ENCODE peak calls at places on chromosomes 4 and X, in six cellular contexts. V is lung, S is HCT116, T is mesendoderm, C is thoracic aorta, B is fibroblast of lung. D is an unnamed sample.

GRCh38 chrX:115679460-115679859 is 118.5 kb downstream of the PLS3 start:
- DNase-seq in C (no peak), T (peak; percentile 33), S (peak; percentile 7), B (peak; percentile 52), V (no peak), D (no peak)

GRCh38 chrX:129523076-129524055 is at the start of gene SMARCA1:
- DNase-seq in B (peak; percentile 70), S (peak; percentile 16), C (no peak), V (peak; percentile 34), T (peak; percentile 77), D (no peak)

GRCh38 chr4:84632092-84632491 is 49.2 kb downstream of the CDS1 start:
- DNase-seq in T (no peak), S (no peak), C (no peak), B (peak; percentile 94), V (no peak), D (peak; percentile 57)

GRCh38 chr4:78565971-78566372 is 14.4 kb downstream of the ANXA3 start:
- DNase-seq in C (no peak), S (peak; percentile 92), T (peak; percentile 58), V (no peak), B (peak; percentile 52), D (peak; percentile 82)

GRCh38 chr4:52748432-52748831 is 2.8 kb downstream of the ERVMER34-1 start:
- DNase-seq in S (no peak), B (no peak), C (no peak), T (no peak), V (no peak), D (no peak)

GRCh38 chrX:107935200-107935599 is 47.0 kb downstream of the TEX13B start:
- DNase-seq in V (no peak), S (no peak), T (peak; percentile 1), B (peak; percentile 20), C (no peak), D (peak; percentile 93)

GRCh38 chr4:55635282-55635681 is 816 bp downstream of the NMU start:
- DNase-seq in B (no peak), C (no peak), V (no peak), S (no peak), T (peak; percentile 44), D (no peak)

GRCh38 chr4:112881842-112882241 is 167.6 kb upstream of the ANK2 start:
- DNase-seq in V (no peak), S (no peak), C (no peak), T (peak; percentile 33), B (no peak), D (no peak)

GRCh38 chr4:150080875-150081274 is 2.6 kb downstream of the DCLK2 start:
- DNase-seq in B (no peak), C (no peak), S (no peak), T (no peak), V (no peak), D (no peak)

GRCh38 chr4:184988611-184989010 is 29.7 kb upstream of the HELT start:
- DNase-seq in T (no peak), V (no peak), S (no peak), C (no peak), B (no peak), D (no peak)

GRCh38 chr4:103753868-103754653 is 34.3 kb upstream of the TACR3 start:
- DNase-seq in T (no peak), S (peak; percentile 6), C (no peak), B (no peak), V (no peak), D (no peak)

GRCh38 chr4:14749910-14750309 is 252.4 kb upstream of the CPEB2 start:
- DNase-seq in V (peak; percentile 60), T (peak; percentile 40), B (peak; percentile 45), S (no peak), C (no peak), D (peak; percentile 54)

GRCh38 chr4:13529130-13529919 is 15.0 kb downstream of the NKX3-2 start:
- DNase-seq in B (no peak), T (peak; percentile 13), C (no peak), V (no peak), S (no peak), D (no peak)

GRCh38 chrX:111244238-111244750 is 26.0 kb downstream of the CAPN6 start:
- DNase-seq in C (no peak), V (no peak), S (peak; percentile 3), T (peak; percentile 10), B (peak; percentile 1), D (no peak)

GRCh38 chr4:86498560-86499166 is 95.5 kb upstream of the PTPN13 start:
- DNase-seq in T (peak; percentile 71), C (no peak), S (peak; percentile 47), V (no peak), B (peak; percentile 74), D (no peak)

GRCh38 chrX:46328133-46328532 is 217.1 kb downstream of the ZNF674 start:
- DNase-seq in S (no peak), T (no peak), V (no peak), C (no peak), B (no peak), D (no peak)

GRCh38 chr4:4384837-4385236 is 2.1 kb upstream of the NSG1 start:
- DNase-seq in V (no peak), C (no peak), S (peak; percentile 22), T (peak; percentile 85), B (no peak), D (no peak)

GRCh38 chrX:45187731-45188130 is 12.9 kb downstream of the DIPK2B start:
- DNase-seq in C (no peak), V (no peak), S (no peak), T (peak; percentile 1), B (peak; percentile 1), D (no peak)

GRCh38 chrX:45196701-45197100 is 4.0 kb downstream of the DIPK2B start:
- DNase-seq in C (no peak), V (no peak), S (no peak), T (no peak), B (peak; percentile 19), D (no peak)

GRCh38 chrX:45186643-45187026 is 14.0 kb downstream of the DIPK2B start:
- DNase-seq in B (no peak), T (no peak), S (no peak), V (no peak), C (no peak), D (no peak)

GRCh38 chrX:45191820-45192409 is 8.8 kb downstream of the DIPK2B start:
- DNase-seq in C (no peak), V (no peak), B (no peak), S (no peak), T (no peak), D (no peak)

GRCh38 chrX:45191383-45191782 is 9.3 kb downstream of the DIPK2B start:
- DNase-seq in T (no peak), V (no peak), S (no peak), C (no peak), B (no peak), D (no peak)
- H3K27ac ChIP-seq in T (no peak overlapping the region), V (no peak overlapping the region), S (no peak overlapping the region), C (no peak overlapping the region), B (no peak overlapping the region), D (no peak overlapping the region)

DNA sequence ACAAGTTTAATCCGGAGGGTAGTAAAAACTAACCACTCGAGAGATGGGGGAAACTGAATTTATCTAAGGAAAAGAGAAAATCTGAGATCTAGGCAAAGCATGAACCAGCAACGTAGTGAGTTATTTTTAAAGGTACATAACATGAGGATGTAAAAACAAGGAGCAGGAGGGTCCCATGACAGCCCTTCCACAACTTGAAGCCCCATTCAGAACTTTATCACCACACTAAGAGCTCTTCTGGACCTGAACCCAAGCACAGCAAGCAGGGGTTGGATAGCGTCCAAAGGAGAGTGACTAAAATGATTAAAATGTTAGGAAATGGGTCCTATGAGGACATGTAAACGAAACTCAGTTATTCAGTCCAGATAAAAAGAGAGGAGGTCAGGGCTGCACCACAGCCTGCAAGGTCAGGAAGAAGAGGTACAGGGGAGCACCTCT is 16.2 kb downstream of the SH3RF1 start:
- DNase-seq in C (peak; percentile 18), B (peak; percentile 91), S (peak; percentile 62), T (no peak), V (peak; percentile 53), D (no peak)
- H3K4me1 ChIP-seq in C (peaks cover 53% of the 10 kb centered on the region), B (peaks cover 36% of the 10 kb centered on the region), S (peaks cover 99% of the 10 kb centered on the region), T (peaks cover 27% of the 10 kb centered on the region), V (peaks cover 48% of the 10 kb centered on the region), D (peaks cover 63% of the 10 kb centered on the region)

DNA sequence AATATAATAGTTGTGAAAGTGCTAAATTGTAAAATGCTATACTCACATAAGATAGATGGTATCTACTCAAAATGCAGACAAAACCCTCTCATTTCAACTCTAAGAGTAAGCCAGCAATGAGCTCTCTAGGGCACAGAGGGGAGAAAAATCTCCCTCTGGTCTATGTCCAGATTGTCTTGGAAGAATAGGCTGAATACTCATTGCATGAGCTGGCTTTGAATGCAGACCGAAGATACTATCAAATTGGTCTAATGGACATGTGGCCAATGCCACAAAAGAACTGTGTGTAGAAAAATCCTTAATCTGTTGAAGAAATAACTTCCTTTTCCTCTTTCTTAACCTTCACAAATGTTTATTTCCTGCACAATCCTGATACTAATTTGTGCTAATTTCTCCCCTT is 3.5 kb downstream of the ZXDA start:
- DNase-seq in T (no peak), C (no peak), V (no peak), B (peak; percentile 47), S (no peak), D (peak; percentile 34)
- H3K27ac ChIP-seq in T (no peak overlapping the region), C (no peak overlapping the region), V (no peak overlapping the region), B (no peak overlapping the region), S (no peak overlapping the region), D (no peak overlapping the region)

GRCh38 chr4:154597798-154598774 is 7.5 kb upstream of the FGA start:
- DNase-seq in V (no peak), T (no peak), S (no peak), B (no peak), C (no peak), D (no peak)
- H3K4me1 ChIP-seq in V (no peaks in the 10 kb centered on the region), T (no peaks in the 10 kb centered on the region), S (peaks cover 7% of the 10 kb centered on the region), B (no peaks in the 10 kb centered on the region), C (no peaks in the 10 kb centered on the region), D (peaks cover 8% of the 10 kb centered on the region)

DNA sequence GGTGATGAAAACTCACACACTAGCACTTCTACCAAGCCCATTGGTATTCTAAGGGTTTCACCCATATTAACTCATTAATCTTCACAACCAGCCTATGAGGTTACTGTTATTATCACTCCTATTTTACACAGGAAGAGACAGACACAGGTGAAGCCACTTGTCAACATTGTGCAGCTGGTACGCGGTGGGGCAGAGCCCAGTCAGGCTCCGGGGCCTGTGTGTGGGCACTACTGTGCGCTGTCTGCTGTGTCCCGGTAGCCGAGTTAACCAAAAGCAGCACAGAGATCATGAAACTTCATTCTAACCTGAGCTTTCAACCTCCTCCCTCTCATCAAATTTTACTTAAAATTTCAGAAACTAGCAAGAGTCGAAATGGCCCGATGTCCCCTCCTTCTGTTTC is 111.3 kb downstream of the PHKA2 start:
- DNase-seq in B (no peak), T (no peak), V (no peak), C (no peak), S (no peak), D (no peak)
- H3K27ac ChIP-seq in B (no peak overlapping the region), T (no peak overlapping the region), V (no peak overlapping the region), C (peak overlapping the region; percentile 84), S (no peak overlapping the region), D (peak overlapping the region; percentile 74)

GRCh38 chr4:143438710-143439109 is 74.8 kb upstream of the SMARCA5 start:
- DNase-seq in B (no peak), S (no peak), T (no peak), V (no peak), C (no peak), D (no peak)

GRCh38 chr4:143443728-143444127 is 69.8 kb upstream of the SMARCA5 start:
- DNase-seq in C (no peak), S (no peak), B (no peak), V (no peak), T (no peak), D (no peak)

GRCh38 chr4:143437937-143438336 is 75.6 kb upstream of the SMARCA5 start:
- DNase-seq in S (no peak), C (no peak), B (no peak), T (no peak), V (no peak), D (no peak)

GRCh38 chr4:143437476-143437875 is 76.0 kb upstream of the SMARCA5 start:
- DNase-seq in B (no peak), C (no peak), S (no peak), T (no peak), V (no peak), D (no peak)

GRCh38 chr4:143441678-143442077 is 71.8 kb upstream of the SMARCA5 start:
- DNase-seq in V (no peak), C (no peak), T (peak; percentile 53), S (no peak), B (peak; percentile 3), D (no peak)
- H3K4me1 ChIP-seq in V (peaks cover 11% of the 10 kb centered on the region), C (peaks cover 10% of the 10 kb centered on the region), T (no peaks in the 10 kb centered on the region), S (no peaks in the 10 kb centered on the region), B (no peaks in the 10 kb centered on the region), D (no peaks in the 10 kb centered on the region)